ENCODE peak calls at places on chromosomes 7 and 10, in seven cellular contexts. One of them, this sample, is unnamed.

GRCh38 chr10:112732277-112732891 is 217.7 kb upstream of the TCF7L2 start:
- DNase-seq in trophoblast cell: peak
- DNase-seq in mesendoderm: peak
- DNase-seq in neuronal stem cell: peak
- DNase-seq in H1: no peak
- DNase-seq in mesenchymal stem cell: peak
- DNase-seq in IMR-90: no peak
- DNase-seq in this sample: no peak

GRCh38 chr7:121505021-121505420 is 108.9 kb upstream of the FAM3C start:
- DNase-seq in neuronal stem cell: no peak
- DNase-seq in IMR-90: peak
- DNase-seq in mesendoderm: peak
- DNase-seq in mesenchymal stem cell: peak
- DNase-seq in H1: no peak
- DNase-seq in trophoblast cell: peak
- DNase-seq in this sample: no peak

GRCh38 chr7:16129431-16130126 is 291.8 kb downstream of the CRPPA start:
- DNase-seq in mesendoderm: no peak
- DNase-seq in trophoblast cell: no peak
- DNase-seq in H1: no peak
- DNase-seq in IMR-90: peak
- DNase-seq in neuronal stem cell: no peak
- DNase-seq in mesenchymal stem cell: peak
- DNase-seq in this sample: no peak

GRCh38 chr7:131231381-131232220 is 96.1 kb upstream of the MKLN1 start:
- DNase-seq in H1: no peak
- DNase-seq in mesenchymal stem cell: peak
- DNase-seq in IMR-90: peak
- DNase-seq in trophoblast cell: no peak
- DNase-seq in neuronal stem cell: no peak
- DNase-seq in mesendoderm: peak
- DNase-seq in this sample: no peak

GRCh38 chr10:132860527-132860926 is 74.6 kb upstream of the NKX6-2 start:
- DNase-seq in mesenchymal stem cell: no peak
- DNase-seq in trophoblast cell: no peak
- DNase-seq in mesendoderm: no peak
- DNase-seq in neuronal stem cell: no peak
- DNase-seq in H1: no peak
- DNase-seq in IMR-90: no peak
- DNase-seq in this sample: peak

GRCh38 chr10:3236644-3237043 is 64.1 kb upstream of the PITRM1 start:
- DNase-seq in mesenchymal stem cell: no peak
- DNase-seq in neuronal stem cell: no peak
- DNase-seq in H1: no peak
- DNase-seq in mesendoderm: no peak
- DNase-seq in trophoblast cell: no peak
- DNase-seq in IMR-90: no peak
- DNase-seq in this sample: no peak

GRCh38 chr7:107708956-107709355 is 35.0 kb upstream of the CBLL1 start:
- DNase-seq in mesenchymal stem cell: no peak
- DNase-seq in H1: no peak
- DNase-seq in neuronal stem cell: no peak
- DNase-seq in trophoblast cell: no peak
- DNase-seq in mesendoderm: no peak
- DNase-seq in IMR-90: peak
- DNase-seq in this sample: no peak

GRCh38 chr7:151366141-151366871 is 24.7 kb downstream of the NUB1 start:
- DNase-seq in trophoblast cell: peak
- DNase-seq in neuronal stem cell: no peak
- DNase-seq in IMR-90: peak
- DNase-seq in mesendoderm: no peak
- DNase-seq in H1: no peak
- DNase-seq in mesenchymal stem cell: no peak
- DNase-seq in this sample: no peak

GRCh38 chr7:379456-380225 is 89.7 kb downstream of the FOXL3 start:
- DNase-seq in H1: peak
- DNase-seq in mesenchymal stem cell: peak
- DNase-seq in IMR-90: no peak
- DNase-seq in trophoblast cell: no peak
- DNase-seq in neuronal stem cell: no peak
- DNase-seq in mesendoderm: peak
- DNase-seq in this sample: peak

GRCh38 chr10:50453940-50454339 is 169.8 kb downstream of the SGMS1 start:
- DNase-seq in neuronal stem cell: no peak
- DNase-seq in H1: no peak
- DNase-seq in mesenchymal stem cell: no peak
- DNase-seq in IMR-90: no peak
- DNase-seq in mesendoderm: no peak
- DNase-seq in trophoblast cell: no peak
- DNase-seq in this sample: no peak

GRCh38 chr10:44389556-44389955 is 4.7 kb upstream of the CXCL12 start:
- DNase-seq in neuronal stem cell: no peak
- DNase-seq in IMR-90: no peak
- DNase-seq in mesendoderm: no peak
- DNase-seq in trophoblast cell: no peak
- DNase-seq in H1: no peak
- DNase-seq in mesenchymal stem cell: no peak
- DNase-seq in this sample: no peak

GRCh38 chr10:65778753-65779152 is 1147.1 kb upstream of the LRRTM3 start:
- DNase-seq in neuronal stem cell: no peak
- DNase-seq in mesendoderm: no peak
- DNase-seq in mesenchymal stem cell: no peak
- DNase-seq in IMR-90: no peak
- DNase-seq in trophoblast cell: no peak
- DNase-seq in H1: no peak
- DNase-seq in this sample: no peak

GRCh38 chr7:151813997-151814396 is 62.9 kb downstream of the PRKAG2 start:
- DNase-seq in IMR-90: peak
- DNase-seq in neuronal stem cell: peak
- DNase-seq in mesendoderm: no peak
- DNase-seq in mesenchymal stem cell: no peak
- DNase-seq in trophoblast cell: no peak
- DNase-seq in H1: no peak
- DNase-seq in this sample: no peak

GRCh38 chr10:11831520-11831951 is 8.4 kb downstream of the PROSER2 start:
- DNase-seq in mesenchymal stem cell: no peak
- DNase-seq in mesendoderm: peak
- DNase-seq in trophoblast cell: no peak
- DNase-seq in neuronal stem cell: no peak
- DNase-seq in H1: no peak
- DNase-seq in IMR-90: no peak
- DNase-seq in this sample: no peak

GRCh38 chr10:94066411-94066810 is 72.7 kb downstream of the PLCE1 start:
- DNase-seq in H1: no peak
- DNase-seq in mesenchymal stem cell: peak
- DNase-seq in neuronal stem cell: peak
- DNase-seq in mesendoderm: peak
- DNase-seq in IMR-90: peak
- DNase-seq in trophoblast cell: no peak
- DNase-seq in this sample: peak

GRCh38 chr7:8160250-8160649 is 101.7 kb downstream of the ICA1 start:
- DNase-seq in neuronal stem cell: no peak
- DNase-seq in mesenchymal stem cell: no peak
- DNase-seq in H1: no peak
- DNase-seq in IMR-90: no peak
- DNase-seq in mesendoderm: no peak
- DNase-seq in trophoblast cell: no peak
- DNase-seq in this sample: no peak

GRCh38 chr10:71285180-71285545 is 33.9 kb upstream of the SLC29A3 start:
- DNase-seq in IMR-90: peak
- DNase-seq in mesenchymal stem cell: peak
- DNase-seq in trophoblast cell: peak
- DNase-seq in neuronal stem cell: peak
- DNase-seq in mesendoderm: peak
- DNase-seq in H1: no peak
- DNase-seq in this sample: peak

GRCh38 chr7:46664458-46664857 is 743.4 kb upstream of the IGFBP3 start:
- DNase-seq in neuronal stem cell: no peak
- DNase-seq in trophoblast cell: no peak
- DNase-seq in H1: no peak
- DNase-seq in mesenchymal stem cell: no peak
- DNase-seq in IMR-90: no peak
- DNase-seq in mesendoderm: no peak
- DNase-seq in this sample: no peak

GRCh38 chr10:121978511-121978910 is 3.5 kb upstream of the NSMCE4A start:
- DNase-seq in IMR-90: no peak
- DNase-seq in H1: no peak
- DNase-seq in neuronal stem cell: no peak
- DNase-seq in trophoblast cell: no peak
- DNase-seq in mesenchymal stem cell: no peak
- DNase-seq in mesendoderm: no peak
- DNase-seq in this sample: no peak

DNA sequence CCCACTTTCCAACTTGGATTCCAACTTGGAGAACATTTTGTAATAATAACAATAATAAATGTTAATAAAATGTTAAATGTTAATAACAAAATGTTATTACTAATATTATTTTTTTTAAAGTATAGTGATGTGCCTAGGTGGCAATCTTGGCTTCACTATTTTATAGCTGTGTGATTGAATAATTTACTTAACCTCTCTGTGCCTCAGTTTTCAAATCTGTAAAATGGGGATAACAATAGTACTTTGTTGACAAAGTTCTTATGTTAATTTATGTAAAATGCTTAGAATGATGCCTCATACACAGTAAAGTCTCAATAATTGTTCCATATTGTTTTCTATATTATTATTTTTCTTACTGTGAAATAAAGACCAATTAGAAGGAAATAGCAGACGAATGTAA is 23.3 kb upstream of the TMEM26 start:
- DNase-seq in neuronal stem cell: no peak
- DNase-seq in H1: no peak
- DNase-seq in trophoblast cell: no peak
- DNase-seq in mesendoderm: no peak
- DNase-seq in IMR-90: no peak
- DNase-seq in mesenchymal stem cell: no peak
- DNase-seq in this sample: no peak
- H4K8ac ChIP-seq in neuronal stem cell: no peak
- H4K8ac ChIP-seq in H1: no peak
- H4K8ac ChIP-seq in trophoblast cell: no peak
- H4K8ac ChIP-seq in mesendoderm: no peak
- H4K8ac ChIP-seq in IMR-90: no peak
- H4K8ac ChIP-seq in mesenchymal stem cell: no peak
- H4K8ac ChIP-seq in this sample: no peak

GRCh38 chr7:28868700-28869099 is 89.4 kb downstream of the TRIL start:
- DNase-seq in mesenchymal stem cell: no peak
- DNase-seq in trophoblast cell: no peak
- DNase-seq in neuronal stem cell: no peak
- DNase-seq in mesendoderm: no peak
- DNase-seq in IMR-90: no peak
- DNase-seq in H1: no peak
- DNase-seq in this sample: no peak
- H4K8ac ChIP-seq in mesenchymal stem cell: no peak
- H4K8ac ChIP-seq in trophoblast cell: no peak
- H4K8ac ChIP-seq in neuronal stem cell: no peak
- H4K8ac ChIP-seq in mesendoderm: no peak
- H4K8ac ChIP-seq in IMR-90: no peak
- H4K8ac ChIP-seq in H1: no peak
- H4K8ac ChIP-seq in this sample: no peak

GRCh38 chr7:127918130-127918529 is 113.1 kb downstream of the LRRC4 start:
- DNase-seq in IMR-90: no peak
- DNase-seq in H1: no peak
- DNase-seq in neuronal stem cell: no peak
- DNase-seq in mesendoderm: no peak
- DNase-seq in mesenchymal stem cell: no peak
- DNase-seq in trophoblast cell: no peak
- DNase-seq in this sample: no peak

GRCh38 chr7:127913686-127914085 is 117.6 kb downstream of the LRRC4 start:
- DNase-seq in neuronal stem cell: no peak
- DNase-seq in trophoblast cell: no peak
- DNase-seq in H1: no peak
- DNase-seq in mesenchymal stem cell: peak
- DNase-seq in mesendoderm: no peak
- DNase-seq in IMR-90: peak
- DNase-seq in this sample: no peak

GRCh38 chr7:127912901-127913300 is 118.3 kb downstream of the LRRC4 start:
- DNase-seq in trophoblast cell: no peak
- DNase-seq in neuronal stem cell: no peak
- DNase-seq in mesenchymal stem cell: no peak
- DNase-seq in IMR-90: no peak
- DNase-seq in H1: no peak
- DNase-seq in mesendoderm: no peak
- DNase-seq in this sample: no peak

GRCh38 chr7:127914693-127915092 is 116.5 kb downstream of the LRRC4 start:
- DNase-seq in mesenchymal stem cell: no peak
- DNase-seq in IMR-90: no peak
- DNase-seq in mesendoderm: no peak
- DNase-seq in H1: no peak
- DNase-seq in neuronal stem cell: no peak
- DNase-seq in trophoblast cell: no peak
- DNase-seq in this sample: no peak

DNA sequence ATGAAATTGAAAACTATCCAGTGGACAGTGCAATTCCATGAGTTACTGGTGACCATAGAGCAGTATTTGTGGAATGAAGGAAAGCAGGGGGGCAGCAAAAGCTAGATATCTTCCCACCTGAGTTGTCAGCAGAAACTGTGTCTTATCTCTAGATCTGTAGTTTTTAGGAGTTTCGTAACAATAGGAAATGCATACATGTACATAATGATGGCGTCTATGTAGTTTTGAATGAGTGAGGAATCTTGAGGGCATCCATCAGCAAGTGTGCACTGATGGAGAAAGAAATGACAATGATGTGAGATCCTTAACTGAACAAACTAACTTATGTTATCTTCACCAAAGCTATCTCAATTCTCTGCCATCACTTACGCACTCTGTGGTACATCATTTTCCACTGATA is 114.5 kb downstream of the LRRC4 start:
- DNase-seq in H1: no peak
- DNase-seq in IMR-90: no peak
- DNase-seq in mesenchymal stem cell: no peak
- DNase-seq in neuronal stem cell: no peak
- DNase-seq in mesendoderm: no peak
- DNase-seq in trophoblast cell: peak
- DNase-seq in this sample: no peak
- H4K8ac ChIP-seq in H1: no peak
- H4K8ac ChIP-seq in IMR-90: no peak
- H4K8ac ChIP-seq in mesenchymal stem cell: no peak
- H4K8ac ChIP-seq in neuronal stem cell: no peak
- H4K8ac ChIP-seq in mesendoderm: no peak
- H4K8ac ChIP-seq in trophoblast cell: no peak
- H4K8ac ChIP-seq in this sample: no peak

DNA sequence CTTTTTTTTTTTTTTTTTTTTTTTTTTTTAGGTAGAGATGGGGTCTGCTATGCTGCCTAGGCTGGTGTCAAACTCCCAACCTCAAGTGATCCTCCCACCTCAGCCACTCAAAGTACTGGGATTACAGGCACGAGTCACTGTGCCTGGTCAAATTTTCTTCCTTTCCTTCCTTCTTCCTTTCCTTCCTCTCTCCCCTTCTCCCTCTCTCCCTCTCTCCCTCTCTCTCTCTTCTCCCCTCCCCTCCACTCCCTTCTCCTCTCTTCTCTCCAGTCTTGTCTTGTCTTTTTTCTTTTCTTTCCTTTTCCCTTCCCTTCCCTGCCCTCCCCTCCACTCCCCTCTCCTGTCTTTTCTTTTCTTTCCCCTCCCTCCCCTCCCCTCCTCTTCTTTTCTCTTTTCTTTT is 7.2 kb upstream of the MLXIPL start:
- DNase-seq in H1: no peak
- DNase-seq in trophoblast cell: no peak
- DNase-seq in IMR-90: no peak
- DNase-seq in neuronal stem cell: no peak
- DNase-seq in mesendoderm: no peak
- DNase-seq in mesenchymal stem cell: no peak
- DNase-seq in this sample: no peak
- H4K8ac ChIP-seq in H1: no peak
- H4K8ac ChIP-seq in trophoblast cell: no peak
- H4K8ac ChIP-seq in IMR-90: no peak
- H4K8ac ChIP-seq in neuronal stem cell: no peak
- H4K8ac ChIP-seq in mesendoderm: no peak
- H4K8ac ChIP-seq in mesenchymal stem cell: no peak
- H4K8ac ChIP-seq in this sample: no peak

GRCh38 chr10:58253184-58253583 is 14.5 kb downstream of the IPMK start:
- DNase-seq in mesenchymal stem cell: no peak
- DNase-seq in mesendoderm: no peak
- DNase-seq in trophoblast cell: no peak
- DNase-seq in IMR-90: no peak
- DNase-seq in H1: no peak
- DNase-seq in neuronal stem cell: no peak
- DNase-seq in this sample: no peak
- H4K8ac ChIP-seq in mesenchymal stem cell: no peak
- H4K8ac ChIP-seq in mesendoderm: no peak
- H4K8ac ChIP-seq in trophoblast cell: no peak
- H4K8ac ChIP-seq in IMR-90: no peak
- H4K8ac ChIP-seq in H1: no peak
- H4K8ac ChIP-seq in neuronal stem cell: no peak
- H4K8ac ChIP-seq in this sample: no peak